ENCODE peak calls at places on chromosome X, in four cellular contexts. One of them, this sample, is unnamed.

GRCh38 chrX:11264925-11265324 is 28.3 kb upstream of the AMELX start:
- DNase-seq in NCI-H1436: no peak
- DNase-seq in choroid plexus epithelial cell: no peak
- DNase-seq in NCI-H2171 treated with DMSO at 0.1 percent for 48 hours: no peak
- DNase-seq in this sample: no peak

GRCh38 chrX:1492421-1493012 is 39.8 kb upstream of the ASMTL start:
- DNase-seq in NCI-H1436: no peak
- DNase-seq in choroid plexus epithelial cell: no peak
- DNase-seq in NCI-H2171 treated with DMSO at 0.1 percent for 48 hours: no peak
- DNase-seq in this sample: no peak

GRCh38 chrX:149830192-149830873 is 48.6 kb downstream of the MAGEA9 start:
- DNase-seq in NCI-H1436: no peak
- DNase-seq in choroid plexus epithelial cell: peak
- DNase-seq in NCI-H2171 treated with DMSO at 0.1 percent for 48 hours: no peak
- DNase-seq in this sample: peak

GRCh38 chrX:19972984-19973383 is 17.9 kb downstream of the BCLAF3 start:
- DNase-seq in NCI-H1436: no peak
- DNase-seq in choroid plexus epithelial cell: no peak
- DNase-seq in NCI-H2171 treated with DMSO at 0.1 percent for 48 hours: no peak
- DNase-seq in this sample: no peak

GRCh38 chrX:38796926-38797325 is 4.3 kb upstream of the MID1IP1 start:
- DNase-seq in NCI-H1436: no peak
- DNase-seq in choroid plexus epithelial cell: peak
- DNase-seq in NCI-H2171 treated with DMSO at 0.1 percent for 48 hours: no peak
- DNase-seq in this sample: peak

GRCh38 chrX:11406109-11406755 is 113.0 kb downstream of the AMELX start:
- DNase-seq in NCI-H1436: no peak
- DNase-seq in choroid plexus epithelial cell: peak
- DNase-seq in NCI-H2171 treated with DMSO at 0.1 percent for 48 hours: no peak
- DNase-seq in this sample: no peak

GRCh38 chrX:107123750-107124149 is 5.1 kb upstream of the RBM41 start:
- DNase-seq in NCI-H1436: no peak
- DNase-seq in choroid plexus epithelial cell: no peak
- DNase-seq in NCI-H2171 treated with DMSO at 0.1 percent for 48 hours: no peak
- DNase-seq in this sample: no peak

GRCh38 chrX:118694628-118695027 is 32.8 kb upstream of the IL13RA1 start:
- DNase-seq in NCI-H1436: no peak
- DNase-seq in choroid plexus epithelial cell: peak
- DNase-seq in NCI-H2171 treated with DMSO at 0.1 percent for 48 hours: no peak
- DNase-seq in this sample: peak

GRCh38 chrX:63186137-63186536 is 165.0 kb downstream of the SPIN4 start:
- DNase-seq in NCI-H1436: no peak
- DNase-seq in choroid plexus epithelial cell: no peak
- DNase-seq in NCI-H2171 treated with DMSO at 0.1 percent for 48 hours: no peak
- DNase-seq in this sample: no peak

GRCh38 chrX:50691820-50692219 is 122.2 kb downstream of the SHROOM4 start:
- DNase-seq in NCI-H1436: peak
- DNase-seq in choroid plexus epithelial cell: peak
- DNase-seq in NCI-H2171 treated with DMSO at 0.1 percent for 48 hours: peak
- DNase-seq in this sample: peak

GRCh38 chrX:154017766-154018517 is 1.8 kb downstream of the IRAK1 start:
- DNase-seq in NCI-H1436: no peak
- DNase-seq in choroid plexus epithelial cell: no peak
- DNase-seq in NCI-H2171 treated with DMSO at 0.1 percent for 48 hours: no peak
- DNase-seq in this sample: no peak

GRCh38 chrX:151151668-151152267 is 24.6 kb upstream of the GPR50 start:
- DNase-seq in NCI-H1436: peak
- DNase-seq in choroid plexus epithelial cell: peak
- DNase-seq in NCI-H2171 treated with DMSO at 0.1 percent for 48 hours: peak
- DNase-seq in this sample: peak

GRCh38 chrX:53018627-53019026 is 30.0 kb upstream of the GPR173 start:
- DNase-seq in NCI-H1436: no peak
- DNase-seq in choroid plexus epithelial cell: no peak
- DNase-seq in NCI-H2171 treated with DMSO at 0.1 percent for 48 hours: no peak
- DNase-seq in this sample: no peak

GRCh38 chrX:38804481-38805293 is 3.4 kb downstream of the MID1IP1 start:
- DNase-seq in NCI-H1436: no peak
- DNase-seq in choroid plexus epithelial cell: peak
- DNase-seq in NCI-H2171 treated with DMSO at 0.1 percent for 48 hours: peak
- DNase-seq in this sample: peak

GRCh38 chrX:9829308-9830267 is 43.4 kb downstream of the SHROOM2 start:
- DNase-seq in NCI-H1436: no peak
- DNase-seq in choroid plexus epithelial cell: peak
- DNase-seq in NCI-H2171 treated with DMSO at 0.1 percent for 48 hours: no peak
- DNase-seq in this sample: peak

GRCh38 chrX:154696328-154697045 is 43.1 kb upstream of the CTAG2 start:
- DNase-seq in NCI-H1436: no peak
- DNase-seq in choroid plexus epithelial cell: peak
- DNase-seq in NCI-H2171 treated with DMSO at 0.1 percent for 48 hours: no peak
- DNase-seq in this sample: peak

GRCh38 chrX:66012094-66012534 is 27.8 kb downstream of the VSIG4 start:
- DNase-seq in NCI-H1436: no peak
- DNase-seq in choroid plexus epithelial cell: no peak
- DNase-seq in NCI-H2171 treated with DMSO at 0.1 percent for 48 hours: no peak
- DNase-seq in this sample: no peak

GRCh38 chrX:23031600-23031999 is 31.8 kb downstream of the DDX53 start:
- DNase-seq in NCI-H1436: no peak
- DNase-seq in choroid plexus epithelial cell: no peak
- DNase-seq in NCI-H2171 treated with DMSO at 0.1 percent for 48 hours: no peak
- DNase-seq in this sample: no peak

GRCh38 chrX:136910565-136911040 is 30.1 kb upstream of the RBMX start:
- DNase-seq in NCI-H1436: no peak
- DNase-seq in choroid plexus epithelial cell: peak
- DNase-seq in NCI-H2171 treated with DMSO at 0.1 percent for 48 hours: no peak
- DNase-seq in this sample: peak

GRCh38 chrX:19549838-19550237 is 34.5 kb upstream of the MAP3K15 start:
- DNase-seq in NCI-H1436: no peak
- DNase-seq in choroid plexus epithelial cell: no peak
- DNase-seq in NCI-H2171 treated with DMSO at 0.1 percent for 48 hours: no peak
- DNase-seq in this sample: no peak

GRCh38 chrX:78321809-78322208 is 5.6 kb downstream of the CYSLTR1 start:
- DNase-seq in NCI-H1436: no peak
- DNase-seq in choroid plexus epithelial cell: no peak
- DNase-seq in NCI-H2171 treated with DMSO at 0.1 percent for 48 hours: no peak
- DNase-seq in this sample: no peak

GRCh38 chrX:20159811-20160385 is 18.3 kb upstream of the EIF1AX start:
- DNase-seq in NCI-H1436: no peak
- DNase-seq in choroid plexus epithelial cell: no peak
- DNase-seq in NCI-H2171 treated with DMSO at 0.1 percent for 48 hours: no peak
- DNase-seq in this sample: no peak

GRCh38 chrX:136731207-136731782 is 49.4 kb downstream of the ARHGEF6 start:
- DNase-seq in NCI-H1436: no peak
- DNase-seq in choroid plexus epithelial cell: no peak
- DNase-seq in NCI-H2171 treated with DMSO at 0.1 percent for 48 hours: no peak
- DNase-seq in this sample: peak

GRCh38 chrX:21905209-21905735 is 35.2 kb upstream of the SMS start:
- DNase-seq in NCI-H1436: no peak
- DNase-seq in choroid plexus epithelial cell: no peak
- DNase-seq in NCI-H2171 treated with DMSO at 0.1 percent for 48 hours: no peak
- DNase-seq in this sample: no peak

GRCh38 chrX:107542500-107542899 is 85.8 kb upstream of the PRPS1 start:
- DNase-seq in NCI-H1436: peak
- DNase-seq in choroid plexus epithelial cell: peak
- DNase-seq in NCI-H2171 treated with DMSO at 0.1 percent for 48 hours: no peak
- DNase-seq in this sample: peak

GRCh38 chrX:78746496-78746895 is 1.0 kb upstream of the LPAR4 start:
- DNase-seq in NCI-H1436: no peak
- DNase-seq in choroid plexus epithelial cell: no peak
- DNase-seq in NCI-H2171 treated with DMSO at 0.1 percent for 48 hours: no peak
- DNase-seq in this sample: no peak

GRCh38 chrX:46666831-46667230 is 92.1 kb downstream of the SLC9A7 start:
- DNase-seq in NCI-H1436: no peak
- DNase-seq in choroid plexus epithelial cell: peak
- DNase-seq in NCI-H2171 treated with DMSO at 0.1 percent for 48 hours: no peak
- DNase-seq in this sample: no peak

GRCh38 chrX:103453655-103454054 is 65.6 kb downstream of the RAB40A start:
- DNase-seq in NCI-H1436: no peak
- DNase-seq in choroid plexus epithelial cell: peak
- DNase-seq in NCI-H2171 treated with DMSO at 0.1 percent for 48 hours: no peak
- DNase-seq in this sample: peak

GRCh38 chrX:130771230-130771629 is 131.8 kb downstream of the ENOX2 start:
- DNase-seq in NCI-H1436: no peak
- DNase-seq in choroid plexus epithelial cell: no peak
- DNase-seq in NCI-H2171 treated with DMSO at 0.1 percent for 48 hours: no peak
- DNase-seq in this sample: no peak

GRCh38 chrX:123920065-123920785 is 41.3 kb upstream of the STAG2 start:
- DNase-seq in NCI-H1436: no peak
- DNase-seq in choroid plexus epithelial cell: peak
- DNase-seq in NCI-H2171 treated with DMSO at 0.1 percent for 48 hours: no peak
- DNase-seq in this sample: peak

GRCh38 chrX:45771114-45771513 is 570.4 kb upstream of the DIPK2B start:
- DNase-seq in NCI-H1436: no peak
- DNase-seq in choroid plexus epithelial cell: peak
- DNase-seq in NCI-H2171 treated with DMSO at 0.1 percent for 48 hours: no peak
- DNase-seq in this sample: peak

GRCh38 chrX:40166582-40166981 is 68.8 kb upstream of the BCOR start:
- DNase-seq in NCI-H1436: peak
- DNase-seq in choroid plexus epithelial cell: no peak
- DNase-seq in NCI-H2171 treated with DMSO at 0.1 percent for 48 hours: peak
- DNase-seq in this sample: peak

This sample was measured in cardiac fibroblast.